ENCODE peak calls at places on chromosome 6, in five cellular contexts. W is CD8-positive, alpha-beta T cell; O is Caco-2; U is aorta; X is upper lobe of left lung. Q is an unnamed sample.

GRCh38 chr6:170572704-170573466 is 11.6 kb downstream of the PDCD2 start:
- DNase-seq in W (no peak), O (no peak), U (no peak), X (no peak), Q (no peak)

GRCh38 chr6:161303628-161304340 is 29.9 kb upstream of the AGPAT4 start:
- DNase-seq in W (no peak), O (no peak), U (no peak), X (no peak), Q (no peak)

GRCh38 chr6:123879749-123880148 is 76.1 kb downstream of the NKAIN2 start:
- DNase-seq in W (no peak), O (no peak), U (no peak), X (no peak), Q (no peak)

GRCh38 chr6:14321992-14322772 is 204.6 kb downstream of the CD83 start:
- DNase-seq in W (no peak), O (peak; percentile 22), U (no peak), X (no peak), Q (no peak)

GRCh38 chr6:155259202-155259601 is 4.6 kb upstream of the CLDN20 start:
- DNase-seq in W (no peak), O (no peak), U (no peak), X (no peak), Q (no peak)

GRCh38 chr6:121319112-121319553 is 15.1 kb downstream of the TBC1D32 start:
- DNase-seq in W (no peak), O (peak; percentile 26), U (no peak), X (no peak), Q (no peak)

GRCh38 chr6:157570104-157570503 is 189.1 kb downstream of the ZDHHC14 start:
- DNase-seq in W (no peak), O (no peak), U (no peak), X (no peak), Q (no peak)

GRCh38 chr6:41008011-41008410 is 31.0 kb downstream of the UNC5CL start:
- DNase-seq in W (no peak), O (no peak), U (no peak), X (no peak), Q (no peak)

GRCh38 chr6:158309814-158310213 is 2.5 kb upstream of the TULP4 start:
- DNase-seq in W (no peak), O (no peak), U (no peak), X (no peak), Q (no peak)

GRCh38 chr6:138726066-138727060 is 47.2 kb upstream of the CCDC28A start:
- DNase-seq in W (no peak), O (peak; percentile 29), U (no peak), X (no peak), Q (no peak)

GRCh38 chr6:146892613-146893401 is 294.0 kb downstream of the ADGB start:
- DNase-seq in W (no peak), O (no peak), U (no peak), X (peak; percentile 43), Q (no peak)

GRCh38 chr6:107611060-107611824 is 121.3 kb downstream of the SOBP start:
- DNase-seq in W (no peak), O (no peak), U (no peak), X (no peak), Q (no peak)

GRCh38 chr6:117542493-117542892 is 59.8 kb downstream of the GOPC start:
- DNase-seq in W (no peak), O (no peak), U (no peak), X (no peak), Q (no peak)

GRCh38 chr6:47787620-47788497 is 6.0 kb downstream of the OPN5 start:
- DNase-seq in W (peak; percentile 6), O (peak; percentile 67), U (peak; percentile 80), X (peak; percentile 58), Q (no peak)

GRCh38 chr6:103875221-103875620 is 984.5 kb downstream of the HACE1 start:
- DNase-seq in W (no peak), O (no peak), U (no peak), X (no peak), Q (no peak)

GRCh38 chr6:115986026-115986425 is 74.7 kb downstream of the FRK start:
- DNase-seq in W (no peak), O (no peak), U (no peak), X (no peak), Q (no peak)

GRCh38 chr6:53986165-53986720 is 125.0 kb upstream of the MLIP start:
- DNase-seq in W (no peak), O (peak; percentile 56), U (no peak), X (no peak), Q (no peak)

GRCh38 chr6:13560651-13561044 is 13.8 kb upstream of the SIRT5 start:
- DNase-seq in W (no peak), O (no peak), U (no peak), X (no peak), Q (no peak)

GRCh38 chr6:25585225-25585624 is 66.8 kb upstream of the SCGN start:
- DNase-seq in W (no peak), O (no peak), U (no peak), X (no peak), Q (no peak)

GRCh38 chr6:52574709-52575489 is 2.0 kb downstream of the TRAM2 start:
- DNase-seq in W (peak; percentile 22), O (peak; percentile 51), U (peak; percentile 81), X (peak; percentile 65), Q (no peak)

GRCh38 chr6:3380344-3381232 is 76.3 kb downstream of the SLC22A23 start:
- DNase-seq in W (no peak), O (no peak), U (no peak), X (peak; percentile 85), Q (no peak)

GRCh38 chr6:41358503-41358902 is 23.1 kb downstream of the NCR2 start:
- DNase-seq in W (no peak), O (no peak), U (no peak), X (no peak), Q (no peak)

GRCh38 chr6:19501737-19502245 is 335.4 kb upstream of the ID4 start:
- DNase-seq in W (no peak), O (no peak), U (no peak), X (no peak), Q (no peak)

GRCh38 chr6:13413466-13413862 is 73.9 kb downstream of the GFOD1 start:
- DNase-seq in W (no peak), O (no peak), U (peak; percentile 81), X (peak; percentile 21), Q (no peak)

GRCh38 chr6:44542401-44543116 is 155.1 kb downstream of the CDC5L start:
- DNase-seq in W (no peak), O (no peak), U (peak; percentile 70), X (no peak), Q (no peak)

GRCh38 chr6:168219167-168219566 is 100.4 kb downstream of the DACT2 start:
- DNase-seq in W (no peak), O (no peak), U (no peak), X (peak; percentile 3), Q (no peak)

GRCh38 chr6:105872244-105872643 is 213.9 kb upstream of the PRDM1 start:
- DNase-seq in W (no peak), O (no peak), U (no peak), X (peak; percentile 44), Q (no peak)

GRCh38 chr6:87722831-87723726 is 21.0 kb upstream of the AKIRIN2 start:
- DNase-seq in W (no peak), O (no peak), U (peak; percentile 82), X (peak; percentile 84), Q (peak; percentile 12)

DNA sequence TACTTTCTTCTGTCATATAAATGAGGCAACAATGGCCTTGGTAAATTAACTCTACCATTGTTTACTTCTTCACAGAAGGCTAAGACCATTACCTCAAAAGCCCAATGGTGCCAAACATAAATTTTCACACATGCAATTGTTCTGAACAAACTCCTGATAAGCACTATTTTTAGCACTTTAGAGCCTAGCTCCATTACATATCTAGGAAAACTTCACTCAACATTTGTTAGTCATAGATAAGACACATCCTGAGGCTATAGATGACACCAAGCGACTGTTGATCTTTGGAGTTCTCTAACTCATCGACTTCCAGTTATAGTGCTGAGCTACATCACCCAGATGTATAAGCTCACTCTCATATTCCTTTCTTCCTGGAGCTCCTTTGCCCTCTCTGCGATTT is 245.9 kb downstream of the EYS start:
- DNase-seq in W (no peak), O (no peak), U (no peak), X (no peak), Q (no peak)
- H3K4me1 ChIP-seq in W (no peaks in the 10 kb centered on the region), O (peaks cover 4% of the 10 kb centered on the region), U (no peaks in the 10 kb centered on the region), X (no peaks in the 10 kb centered on the region), Q (no peaks in the 10 kb centered on the region)

DNA sequence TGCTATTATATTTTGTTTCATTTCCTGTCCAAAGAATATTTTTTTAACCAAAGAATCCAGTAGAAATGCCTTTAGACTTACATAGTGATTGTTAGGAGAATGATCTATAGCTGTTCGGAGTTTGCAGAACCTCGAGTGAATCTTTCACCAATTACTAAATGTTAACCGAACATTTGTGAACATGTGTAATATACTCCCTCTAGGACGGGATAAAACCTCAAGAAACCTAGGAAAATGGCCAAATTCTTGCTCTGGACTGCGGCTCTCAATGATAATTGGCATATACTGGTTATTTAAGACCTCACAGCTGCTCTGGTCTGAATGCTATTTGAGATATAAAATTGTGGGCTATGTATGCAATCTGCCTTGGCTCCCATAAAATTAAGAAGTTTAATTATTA is 137.1 kb downstream of the PACRG start:
- DNase-seq in W (no peak), O (no peak), U (no peak), X (no peak), Q (no peak)
- H3K4me1 ChIP-seq in W (no peaks in the 10 kb centered on the region), O (no peaks in the 10 kb centered on the region), U (no peaks in the 10 kb centered on the region), X (no peaks in the 10 kb centered on the region), Q (no peaks in the 10 kb centered on the region)

GRCh38 chr6:136711644-136712043 is 80.6 kb downstream of the MAP3K5 start:
- DNase-seq in W (no peak), O (no peak), U (no peak), X (no peak), Q (no peak)
- H3K4me1 ChIP-seq in W (no peaks in the 10 kb centered on the region), O (no peaks in the 10 kb centered on the region), U (peaks cover 6% of the 10 kb centered on the region), X (peaks cover 7% of the 10 kb centered on the region), Q (peaks cover 11% of the 10 kb centered on the region)

GRCh38 chr6:111806561-111807497 is 66.4 kb downstream of the FYN start:
- DNase-seq in W (no peak), O (no peak), U (no peak), X (no peak), Q (no peak)
- H3K4me1 ChIP-seq in W (peaks cover 91% of the 10 kb centered on the region), O (no peaks in the 10 kb centered on the region), U (no peaks in the 10 kb centered on the region), X (peaks cover 50% of the 10 kb centered on the region), Q (peaks cover 47% of the 10 kb centered on the region)

DNA sequence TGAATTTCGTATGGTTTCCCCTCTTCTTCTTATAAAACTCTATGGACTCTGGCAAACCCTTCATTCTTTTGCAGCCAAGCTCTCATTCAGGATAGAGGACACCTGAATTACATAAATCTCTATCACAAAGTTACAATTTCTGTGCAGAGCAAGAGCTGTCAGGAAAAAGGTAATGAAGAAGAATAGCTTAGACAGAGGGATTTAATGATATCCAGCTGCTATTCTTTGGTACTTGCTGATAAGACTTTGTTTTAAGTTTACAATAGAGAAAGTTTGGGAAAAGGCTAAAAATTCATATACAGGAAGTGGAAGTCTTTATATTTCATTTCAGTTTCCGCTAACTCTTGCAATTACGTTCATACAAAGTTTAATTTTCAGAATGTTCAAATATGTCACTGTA is 227.0 kb downstream of the FOXC1 start:
- DNase-seq in W (no peak), O (no peak), U (no peak), X (no peak), Q (no peak)
- H3K4me1 ChIP-seq in W (no peaks in the 10 kb centered on the region), O (no peaks in the 10 kb centered on the region), U (peaks cover 5% of the 10 kb centered on the region), X (peaks cover 6% of the 10 kb centered on the region), Q (peaks cover 27% of the 10 kb centered on the region)

Q was measured in esophagus squamous epithelium.